ENCODE peak calls at places on chromosomes 13 and 19, in eight cellular contexts. Z, N, X, T, H, M, F and J are unnamed samples.

GRCh38 chr19:39813264-39813998 is 20.5 kb downstream of the DYRK1B start:
- DNase-seq in X (no peak), Z (no peak), T (no peak), F (no peak), M (no peak), H (no peak), N (no peak), J (no peak)

GRCh38 chr19:16112778-16113177 is 1.1 kb downstream of the RAB8A start:
- DNase-seq in T (no peak), H (no peak), F (no peak), M (no peak), X (no peak), N (no peak), Z (no peak), J (no peak)

GRCh38 chr19:31232220-31232619 is 117.0 kb downstream of the TSHZ3 start:
- DNase-seq in M (no peak), F (no peak), N (no peak), T (no peak), H (no peak), Z (no peak), X (no peak), J (no peak)

GRCh38 chr19:51327066-51327985 is 14.6 kb downstream of the VSIG10L start:
- DNase-seq in T (peak; percentile 40), X (peak; percentile 78), N (peak; percentile 53), M (peak; percentile 80), H (peak; percentile 44), F (peak; percentile 67), Z (no peak), J (no peak)

GRCh38 chr13:24683833-24684599 is 3.8 kb downstream of the ATP12A start:
- DNase-seq in X (peak; percentile 57), H (peak; percentile 38), M (peak; percentile 80), Z (peak; percentile 45), F (peak; percentile 83), N (peak; percentile 84), T (peak; percentile 61), J (no peak)

GRCh38 chr19:52231154-52231565 is 38.2 kb upstream of the ZNF766 start:
- DNase-seq in N (no peak), T (no peak), M (no peak), Z (no peak), H (no peak), F (no peak), X (no peak), J (no peak)

GRCh38 chr19:52492991-52493470 is 34.4 kb upstream of the ZNF808 start:
- DNase-seq in H (no peak), Z (no peak), M (peak; percentile 20), T (peak; percentile 13), X (no peak), F (peak; percentile 31), N (no peak), J (no peak)

GRCh38 chr13:20141238-20142018 is 19.4 kb downstream of the GJA3 start:
- DNase-seq in X (no peak), N (no peak), F (no peak), M (no peak), Z (no peak), T (peak; percentile 64), H (no peak), J (no peak)

GRCh38 chr13:28376604-28377003 is 118.3 kb downstream of the FLT1 start:
- DNase-seq in N (no peak), H (no peak), X (no peak), F (no peak), T (no peak), Z (no peak), M (no peak), J (no peak)

GRCh38 chr19:12331211-12331941 is 2.1 kb downstream of the ZNF563 start:
- DNase-seq in F (peak; percentile 22), X (peak; percentile 89), N (peak; percentile 46), M (peak; percentile 97), Z (no peak), T (no peak), H (peak; percentile 80), J (no peak)

GRCh38 chr13:73341748-73342147 is 282.9 kb downstream of the KLF5 start:
- DNase-seq in X (no peak), M (no peak), Z (no peak), N (no peak), H (peak; percentile 72), T (no peak), F (peak; percentile 3), J (no peak)

GRCh38 chr19:7868326-7868670 is 5.9 kb downstream of the PRR36 start:
- DNase-seq in N (no peak), T (no peak), Z (no peak), H (no peak), X (no peak), M (peak; percentile 66), F (no peak), J (no peak)

GRCh38 chr13:26011996-26012688 is 39.7 kb downstream of the SHISA2 start:
- DNase-seq in F (no peak), X (peak; percentile 34), M (peak; percentile 76), T (peak; percentile 19), N (no peak), Z (no peak), H (no peak), J (no peak)

GRCh38 chr13:55572408-55572807 is 1568.3 kb upstream of the PRR20A start:
- DNase-seq in M (no peak), F (no peak), N (no peak), H (no peak), Z (no peak), X (no peak), T (no peak), J (no peak)

GRCh38 chr19:5621311-5621944 is 1.1 kb downstream of the SAFB2 start:
- DNase-seq in H (peak; percentile 25), M (no peak), Z (peak; percentile 28), T (no peak), N (no peak), F (no peak), X (no peak), J (peak; percentile 73)

GRCh38 chr19:29812080-29812880 is 489 bp downstream of the CCNE1 start:
- DNase-seq in F (peak; percentile 57), Z (no peak), M (peak; percentile 16), T (peak; percentile 43), X (no peak), N (no peak), H (no peak), J (no peak)

GRCh38 chr13:38308736-38309135 is 40.9 kb upstream of the UFM1 start:
- DNase-seq in M (no peak), Z (no peak), T (no peak), N (no peak), H (peak; percentile 77), F (no peak), X (no peak), J (no peak)

GRCh38 chr19:30225615-30226463 is 146.3 kb upstream of the ZNF536 start:
- DNase-seq in Z (peak; percentile 46), X (no peak), M (no peak), H (no peak), F (peak; percentile 31), T (no peak), N (no peak), J (peak; percentile 44)

GRCh38 chr13:47036291-47037008 is 139.6 kb upstream of the HTR2A start:
- DNase-seq in X (no peak), N (peak; percentile 41), F (no peak), Z (no peak), M (no peak), H (peak; percentile 79), T (no peak), J (no peak)

GRCh38 chr19:425056-425455 is 16.1 kb upstream of the C2CD4C start:
- DNase-seq in F (no peak), H (no peak), X (no peak), N (no peak), M (no peak), Z (no peak), T (no peak), J (no peak)

GRCh38 chr19:3710265-3710812 is 2.2 kb downstream of the TJP3 start:
- DNase-seq in Z (peak; percentile 17), T (peak; percentile 73), H (peak; percentile 94), M (no peak), X (no peak), N (no peak), F (no peak), J (peak; percentile 91)

GRCh38 chr19:48135411-48135810 is 24.8 kb upstream of the PLA2G4C start:
- DNase-seq in Z (no peak), M (peak; percentile 42), N (no peak), F (no peak), X (peak; percentile 19), T (no peak), H (no peak), J (no peak)

GRCh38 chr19:6868341-6868740 is 19.0 kb upstream of the ADGRE1 start:
- DNase-seq in F (no peak), M (no peak), Z (no peak), N (no peak), H (no peak), T (no peak), X (no peak), J (no peak)